ENCODE peak calls at places on chromosomes 7 and 10, in four cellular contexts. One of them, this sample, is unnamed.

GRCh38 chr7:151010307-151011096 is 13.8 kb downstream of the ATG9B start:
- DNase-seq in SK-N-SH: no peak
- DNase-seq in H1: no peak
- DNase-seq in GM12878: no peak
- DNase-seq in this sample: peak; percentile 69

GRCh38 chr10:102918817-102919236 is 733 bp downstream of the CNNM2 start:
- DNase-seq in SK-N-SH: no peak
- DNase-seq in H1: no peak
- DNase-seq in GM12878: no peak
- DNase-seq in this sample: peak; percentile 35

GRCh38 chr10:33370434-33370930 is 36.0 kb upstream of the NRP1 start:
- DNase-seq in SK-N-SH: no peak
- DNase-seq in H1: no peak
- DNase-seq in GM12878: no peak
- DNase-seq in this sample: no peak

GRCh38 chr7:140972876-140973829 is 41.6 kb downstream of the MRPS33 start:
- DNase-seq in SK-N-SH: no peak
- DNase-seq in H1: no peak
- DNase-seq in GM12878: no peak
- DNase-seq in this sample: no peak

GRCh38 chr7:30533886-30534285 is 29.3 kb upstream of the GGCT start:
- DNase-seq in SK-N-SH: no peak
- DNase-seq in H1: no peak
- DNase-seq in GM12878: no peak
- DNase-seq in this sample: no peak

GRCh38 chr7:20270867-20271266 is 53.7 kb upstream of the MACC1 start:
- DNase-seq in SK-N-SH: no peak
- DNase-seq in H1: no peak
- DNase-seq in GM12878: peak; percentile 74
- DNase-seq in this sample: no peak

GRCh38 chr10:6348091-6348862 is 145.5 kb downstream of the PFKFB3 start:
- DNase-seq in SK-N-SH: no peak
- DNase-seq in H1: no peak
- DNase-seq in GM12878: peak; percentile 93
- DNase-seq in this sample: no peak

GRCh38 chr10:70492786-70493659 is 14.5 kb downstream of the PALD1 start:
- DNase-seq in SK-N-SH: no peak
- DNase-seq in H1: no peak
- DNase-seq in GM12878: no peak
- DNase-seq in this sample: no peak

GRCh38 chr7:159066816-159067601 is 77.7 kb downstream of the VIPR2 start:
- DNase-seq in SK-N-SH: no peak
- DNase-seq in H1: no peak
- DNase-seq in GM12878: no peak
- DNase-seq in this sample: no peak

GRCh38 chr10:88792656-88793055 is 9.9 kb upstream of the LIPM start:
- DNase-seq in SK-N-SH: no peak
- DNase-seq in H1: no peak
- DNase-seq in GM12878: peak; percentile 4
- DNase-seq in this sample: no peak

GRCh38 chr7:50497968-50498367 is 47.8 kb upstream of the FIGNL1 start:
- DNase-seq in SK-N-SH: peak; percentile 32
- DNase-seq in H1: no peak
- DNase-seq in GM12878: no peak
- DNase-seq in this sample: no peak

GRCh38 chr7:85600425-85600824 is 413.6 kb upstream of the SEMA3D start:
- DNase-seq in SK-N-SH: peak; percentile 7
- DNase-seq in H1: no peak
- DNase-seq in GM12878: no peak
- DNase-seq in this sample: no peak

GRCh38 chr10:58638406-58638805 is 125.7 kb downstream of the BICC1 start:
- DNase-seq in SK-N-SH: no peak
- DNase-seq in H1: no peak
- DNase-seq in GM12878: no peak
- DNase-seq in this sample: no peak

GRCh38 chr7:35019801-35020200 is 17.5 kb downstream of the DPY19L1 start:
- DNase-seq in SK-N-SH: no peak
- DNase-seq in H1: no peak
- DNase-seq in GM12878: no peak
- DNase-seq in this sample: no peak

GRCh38 chr7:66920256-66920655 is 769 bp upstream of the TMEM248 start:
- DNase-seq in SK-N-SH: no peak
- DNase-seq in H1: no peak
- DNase-seq in GM12878: no peak
- DNase-seq in this sample: no peak

GRCh38 chr10:130801784-130802183 is 509.7 kb downstream of the TCERG1L start:
- DNase-seq in SK-N-SH: no peak
- DNase-seq in H1: no peak
- DNase-seq in GM12878: no peak
- DNase-seq in this sample: no peak

GRCh38 chr10:78914502-78915330 is 154.1 kb upstream of the ZMIZ1 start:
- DNase-seq in SK-N-SH: no peak
- DNase-seq in H1: no peak
- DNase-seq in GM12878: peak; percentile 27
- DNase-seq in this sample: no peak

GRCh38 chr10:122301055-122301810 is 30.1 kb downstream of the BTBD16 start:
- DNase-seq in SK-N-SH: no peak
- DNase-seq in H1: no peak
- DNase-seq in GM12878: no peak
- DNase-seq in this sample: no peak

GRCh38 chr10:62048919-62049636 is 147.6 kb downstream of the ARID5B start:
- DNase-seq in SK-N-SH: peak; percentile 41
- DNase-seq in H1: peak; percentile 59
- DNase-seq in GM12878: no peak
- DNase-seq in this sample: peak; percentile 46

GRCh38 chr10:7409045-7409731 is 1.6 kb downstream of the SFMBT2 start:
- DNase-seq in SK-N-SH: peak; percentile 74
- DNase-seq in H1: no peak
- DNase-seq in GM12878: peak; percentile 51
- DNase-seq in this sample: peak; percentile 41

GRCh38 chr7:134678115-134678514 is 31.5 kb downstream of the BPGM start:
- DNase-seq in SK-N-SH: no peak
- DNase-seq in H1: no peak
- DNase-seq in GM12878: no peak
- DNase-seq in this sample: no peak

GRCh38 chr10:48722153-48722861 is 37.6 kb downstream of the WDFY4 start:
- DNase-seq in SK-N-SH: no peak
- DNase-seq in H1: no peak
- DNase-seq in GM12878: no peak
- DNase-seq in this sample: no peak

GRCh38 chr10:3737811-3738311 is 47.1 kb downstream of the KLF6 start:
- DNase-seq in SK-N-SH: no peak
- DNase-seq in H1: no peak
- DNase-seq in GM12878: no peak
- DNase-seq in this sample: no peak

GRCh38 chr7:112420236-112420945 is 29.9 kb upstream of the IFRD1 start:
- DNase-seq in SK-N-SH: no peak
- DNase-seq in H1: no peak
- DNase-seq in GM12878: no peak
- DNase-seq in this sample: no peak

GRCh38 chr7:9846902-9847301 is 1126.8 kb upstream of the PHF14 start:
- DNase-seq in SK-N-SH: no peak
- DNase-seq in H1: no peak
- DNase-seq in GM12878: no peak
- DNase-seq in this sample: no peak

GRCh38 chr10:101967713-101968112 is 88.3 kb downstream of the ARMH3 start:
- DNase-seq in SK-N-SH: no peak
- DNase-seq in H1: no peak
- DNase-seq in GM12878: no peak
- DNase-seq in this sample: no peak

GRCh38 chr7:48617508-48617907 is 306.8 kb upstream of the CDC14C start:
- DNase-seq in SK-N-SH: no peak
- DNase-seq in H1: no peak
- DNase-seq in GM12878: no peak
- DNase-seq in this sample: no peak

GRCh38 chr10:129888784-129889616 is 75.1 kb downstream of the EBF3 start:
- DNase-seq in SK-N-SH: peak; percentile 89
- DNase-seq in H1: peak; percentile 65
- DNase-seq in GM12878: no peak
- DNase-seq in this sample: peak; percentile 49

GRCh38 chr10:132142396-132143161 is 44.2 kb upstream of the DPYSL4 start:
- DNase-seq in SK-N-SH: peak; percentile 95
- DNase-seq in H1: no peak
- DNase-seq in GM12878: no peak
- DNase-seq in this sample: peak; percentile 80
- TF ChIP-seq NRF1 in SK-N-SH: no peak
- TF ChIP-seq NRF1 in H1: no peak
- TF ChIP-seq NRF1 in GM12878: no peak
- TF ChIP-seq NRF1 in this sample: no peak

DNA sequence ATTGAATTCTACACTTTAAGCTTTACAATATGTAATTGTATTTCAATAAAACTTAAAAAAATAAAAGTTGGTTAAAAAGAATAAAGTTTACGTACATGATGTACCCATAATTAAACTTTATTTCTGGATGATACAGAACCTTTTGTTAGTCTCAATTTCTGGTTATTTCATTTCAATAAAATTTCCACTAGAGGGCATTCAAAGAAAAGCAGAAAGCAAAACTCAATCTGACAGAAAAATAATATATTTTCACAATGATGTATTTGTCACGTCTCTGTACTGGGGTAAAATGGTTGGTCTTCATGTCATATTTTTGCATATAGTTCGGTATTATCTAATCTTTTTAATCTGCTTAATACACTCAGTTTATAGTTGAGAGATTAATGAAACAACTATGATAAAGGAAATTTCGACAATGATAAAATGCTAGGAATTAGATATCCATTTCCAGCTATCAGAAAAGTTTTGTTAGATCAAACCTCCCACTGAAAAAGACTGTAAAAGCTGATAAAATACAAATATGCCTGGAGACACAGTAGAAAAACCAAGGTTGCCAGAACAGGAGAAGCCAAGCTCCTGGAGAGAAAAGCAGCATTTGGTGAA is 27.4 kb downstream of the ASZ1 start:
- DNase-seq in SK-N-SH: no peak
- DNase-seq in H1: no peak
- DNase-seq in GM12878: no peak
- DNase-seq in this sample: no peak
- TF ChIP-seq NRF1 in SK-N-SH: no peak
- TF ChIP-seq NRF1 in H1: no peak
- TF ChIP-seq NRF1 in GM12878: no peak
- TF ChIP-seq NRF1 in this sample: no peak

GRCh38 chr10:27258838-27259532 is 18.4 kb upstream of the ACBD5 start:
- DNase-seq in SK-N-SH: peak; percentile 71
- DNase-seq in H1: no peak
- DNase-seq in GM12878: no peak
- DNase-seq in this sample: no peak
- TF ChIP-seq NRF1 in SK-N-SH: no peak
- TF ChIP-seq NRF1 in H1: no peak
- TF ChIP-seq NRF1 in GM12878: no peak
- TF ChIP-seq NRF1 in this sample: no peak

DNA sequence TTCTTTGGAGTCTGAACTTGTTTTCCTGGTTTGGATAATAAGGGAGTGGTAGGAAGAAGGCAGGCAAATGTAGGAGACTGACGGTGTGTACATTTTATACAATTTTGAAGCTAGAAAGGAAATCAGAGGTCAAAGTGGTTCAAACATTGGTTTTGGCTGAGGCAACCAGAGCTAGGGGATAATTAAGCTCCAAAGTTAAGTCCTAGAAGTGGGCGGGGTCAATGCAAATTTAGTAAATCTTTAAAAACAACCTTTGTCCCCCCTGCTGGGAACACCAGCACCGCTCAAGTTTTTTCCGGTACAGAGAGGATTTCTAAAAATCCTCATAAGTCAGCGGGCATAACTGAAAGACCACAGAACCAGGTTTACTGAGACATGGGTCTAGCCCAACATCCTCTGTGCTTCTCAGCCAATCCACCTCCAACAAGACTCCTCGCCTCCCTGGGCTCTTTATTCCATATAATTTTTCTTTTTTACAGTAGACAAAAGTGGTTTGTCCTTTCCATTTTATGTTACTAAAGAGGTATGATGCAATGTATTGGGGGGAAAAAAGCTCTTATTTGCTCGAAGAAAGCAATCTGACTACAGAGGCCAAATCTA is 1.7 kb downstream of the GLUD1 start:
- DNase-seq in SK-N-SH: no peak
- DNase-seq in H1: no peak
- DNase-seq in GM12878: peak; percentile 42
- DNase-seq in this sample: peak; percentile 11
- TF ChIP-seq NRF1 in SK-N-SH: no peak
- TF ChIP-seq NRF1 in H1: no peak
- TF ChIP-seq NRF1 in GM12878: no peak
- TF ChIP-seq NRF1 in this sample: no peak

GRCh38 chr7:5005066-5005465 is 40.6 kb upstream of the RBAK start:
- DNase-seq in SK-N-SH: no peak
- DNase-seq in H1: no peak
- DNase-seq in GM12878: no peak
- DNase-seq in this sample: no peak

GRCh38 chr7:5001003-5001402 is 42.0 kb upstream of the MMD2 start:
- DNase-seq in SK-N-SH: no peak
- DNase-seq in H1: no peak
- DNase-seq in GM12878: no peak
- DNase-seq in this sample: no peak

GRCh38 chr7:4998830-4999768 is 40.1 kb upstream of the MMD2 start:
- DNase-seq in SK-N-SH: no peak
- DNase-seq in H1: no peak
- DNase-seq in GM12878: no peak
- DNase-seq in this sample: no peak

GRCh38 chr7:4998244-4998643 is 39.3 kb upstream of the MMD2 start:
- DNase-seq in SK-N-SH: no peak
- DNase-seq in H1: no peak
- DNase-seq in GM12878: no peak
- DNase-seq in this sample: no peak

GRCh38 chr7:5001911-5002310 is 42.9 kb upstream of the MMD2 start:
- DNase-seq in SK-N-SH: no peak
- DNase-seq in H1: no peak
- DNase-seq in GM12878: no peak
- DNase-seq in this sample: no peak
- TF ChIP-seq NRF1 in SK-N-SH: no peak
- TF ChIP-seq NRF1 in H1: no peak
- TF ChIP-seq NRF1 in GM12878: no peak
- TF ChIP-seq NRF1 in this sample: no peak